ENCODE peak calls at places on chromosomes 7 and 10, in eight cellular contexts. D is CD8-positive, alpha-beta T cell; J is adrenal gland; G is T-helper 17 cell; Z is AG04449; H is lower leg skin; O is Calu3; A is Ammon's horn. C is an unnamed sample.

GRCh38 chr10:86413046-86413728 is 46.6 kb upstream of the GRID1 start:
- DNase-seq in O (no peak), D (peak), J (no peak), Z (no peak), G (no peak), H (no peak), A (no peak), C (no peak)

GRCh38 chr7:5283421-5284303 is 919 bp downstream of the SLC29A4 start:
- DNase-seq in A (no peak), G (no peak), H (no peak), J (no peak), D (no peak), O (peak), Z (no peak), C (no peak)

GRCh38 chr7:136325578-136325977 is 348.4 kb upstream of the MTPN start:
- DNase-seq in H (no peak), Z (no peak), J (no peak), G (no peak), A (no peak), O (no peak), D (no peak), C (no peak)

GRCh38 chr10:34713875-34714274 is 101.2 kb downstream of the PARD3 start:
- DNase-seq in Z (no peak), A (no peak), G (no peak), H (no peak), J (no peak), O (no peak), D (no peak), C (no peak)

GRCh38 chr7:130417215-130417614 is 23.6 kb downstream of the CEP41 start:
- DNase-seq in G (no peak), Z (no peak), A (no peak), D (peak), O (no peak), H (no peak), J (no peak), C (no peak)

GRCh38 chr7:74093671-74094223 is 10.1 kb downstream of the LIMK1 start:
- DNase-seq in J (no peak), H (no peak), D (no peak), G (no peak), O (no peak), Z (no peak), A (no peak), C (no peak)

GRCh38 chr10:103612462-103613365 is 119.2 kb downstream of the NEURL1 start:
- DNase-seq in A (peak), J (no peak), D (no peak), Z (peak), G (no peak), O (no peak), H (no peak), C (no peak)

GRCh38 chr10:128751284-128751683 is 625.1 kb upstream of the MKI67 start:
- DNase-seq in O (no peak), G (no peak), D (no peak), Z (no peak), H (no peak), A (peak), J (no peak), C (no peak)

GRCh38 chr10:79075418-79075817 is 6.7 kb downstream of the ZMIZ1 start:
- DNase-seq in J (no peak), O (no peak), Z (no peak), G (no peak), H (no peak), A (no peak), D (no peak), C (no peak)

GRCh38 chr10:96390460-96390864 is 31.7 kb upstream of the OPALIN start:
- DNase-seq in O (no peak), A (peak), Z (no peak), J (peak), G (no peak), D (no peak), H (peak), C (no peak)

GRCh38 chr10:69428138-69428537 is 11.4 kb upstream of the TACR2 start:
- DNase-seq in G (no peak), J (no peak), D (no peak), O (no peak), A (no peak), H (no peak), Z (no peak), C (no peak)

GRCh38 chr7:96729795-96730194 is 20.1 kb upstream of the SEM1 start:
- DNase-seq in O (no peak), H (no peak), A (no peak), D (no peak), G (no peak), J (no peak), Z (no peak), C (no peak)

GRCh38 chr10:132158810-132159209 is 27.9 kb upstream of the DPYSL4 start:
- DNase-seq in A (no peak), Z (no peak), G (peak), H (no peak), J (no peak), O (no peak), D (peak), C (no peak)

GRCh38 chr7:46003896-46004875 is 83.1 kb upstream of the IGFBP3 start:
- DNase-seq in G (no peak), H (no peak), J (no peak), Z (no peak), O (peak), D (no peak), A (no peak), C (no peak)

GRCh38 chr7:91357379-91357778 is 93.1 kb downstream of the FZD1 start:
- DNase-seq in A (no peak), D (no peak), G (no peak), J (no peak), H (no peak), O (no peak), Z (no peak), C (no peak)

C was measured in CD4-positive, alpha-beta T cell.